ENCODE peak calls at places on chromosome 21, in seven cellular contexts. One of them, this sample, is unnamed.
A peak's percentile ranks its signal among the peaks of the same experiment; 100 is the strongest.

GRCh38 chr21:34513109-34513675 is 1.2 kb upstream of the KCNE1 start:
- DNase-seq in left ventricle myocardium inferior: no peak
- DNase-seq in fibroblast of pulmonary artery: peak; percentile 68
- DNase-seq in A549: no peak
- DNase-seq in hepatocyte: no peak
- DNase-seq in activated CD8-positive, alpha-beta T cell treated with anti-CD3 and anti-CD28 coated beads for 36 hours: no peak
- DNase-seq in right atrium auricular region: peak; percentile 53
- DNase-seq in this sample: no peak

GRCh38 chr21:36706951-36707762 is 8.2 kb downstream of the SIM2 start:
- DNase-seq in left ventricle myocardium inferior: no peak
- DNase-seq in fibroblast of pulmonary artery: peak; percentile 29
- DNase-seq in A549: no peak
- DNase-seq in hepatocyte: no peak
- DNase-seq in activated CD8-positive, alpha-beta T cell treated with anti-CD3 and anti-CD28 coated beads for 36 hours: no peak
- DNase-seq in right atrium auricular region: peak; percentile 55
- DNase-seq in this sample: peak; percentile 43

GRCh38 chr21:29664615-29665014 is 275.2 kb downstream of the GRIK1 start:
- DNase-seq in left ventricle myocardium inferior: no peak
- DNase-seq in fibroblast of pulmonary artery: no peak
- DNase-seq in A549: no peak
- DNase-seq in hepatocyte: no peak
- DNase-seq in activated CD8-positive, alpha-beta T cell treated with anti-CD3 and anti-CD28 coated beads for 36 hours: no peak
- DNase-seq in right atrium auricular region: no peak
- DNase-seq in this sample: no peak

GRCh38 chr21:34073749-34074282 is 438 bp downstream of the MRPS6 start:
- DNase-seq in left ventricle myocardium inferior: peak; percentile 42
- DNase-seq in fibroblast of pulmonary artery: peak; percentile 24
- DNase-seq in A549: no peak
- DNase-seq in hepatocyte: peak; percentile 74
- DNase-seq in activated CD8-positive, alpha-beta T cell treated with anti-CD3 and anti-CD28 coated beads for 36 hours: peak; percentile 13
- DNase-seq in right atrium auricular region: no peak
- DNase-seq in this sample: peak; percentile 75

GRCh38 chr21:18877932-18878331 is 474.3 kb upstream of the TMPRSS15 start:
- DNase-seq in left ventricle myocardium inferior: no peak
- DNase-seq in fibroblast of pulmonary artery: no peak
- DNase-seq in A549: no peak
- DNase-seq in hepatocyte: no peak
- DNase-seq in activated CD8-positive, alpha-beta T cell treated with anti-CD3 and anti-CD28 coated beads for 36 hours: no peak
- DNase-seq in right atrium auricular region: no peak
- DNase-seq in this sample: no peak

GRCh38 chr21:27244356-27244755 is 277.5 kb upstream of the ADAMTS5 start:
- DNase-seq in left ventricle myocardium inferior: no peak
- DNase-seq in fibroblast of pulmonary artery: no peak
- DNase-seq in A549: no peak
- DNase-seq in hepatocyte: no peak
- DNase-seq in activated CD8-positive, alpha-beta T cell treated with anti-CD3 and anti-CD28 coated beads for 36 hours: no peak
- DNase-seq in right atrium auricular region: no peak
- DNase-seq in this sample: no peak

GRCh38 chr21:20443558-20444155 is 554.6 kb upstream of the NCAM2 start:
- DNase-seq in left ventricle myocardium inferior: no peak
- DNase-seq in fibroblast of pulmonary artery: no peak
- DNase-seq in A549: peak; percentile 1
- DNase-seq in hepatocyte: peak; percentile 58
- DNase-seq in activated CD8-positive, alpha-beta T cell treated with anti-CD3 and anti-CD28 coated beads for 36 hours: no peak
- DNase-seq in right atrium auricular region: no peak
- DNase-seq in this sample: no peak

GRCh38 chr21:23950344-23950743 is 1656.9 kb downstream of the MRPL39 start:
- DNase-seq in left ventricle myocardium inferior: no peak
- DNase-seq in fibroblast of pulmonary artery: no peak
- DNase-seq in A549: no peak
- DNase-seq in hepatocyte: no peak
- DNase-seq in activated CD8-positive, alpha-beta T cell treated with anti-CD3 and anti-CD28 coated beads for 36 hours: no peak
- DNase-seq in right atrium auricular region: no peak
- DNase-seq in this sample: no peak

GRCh38 chr21:35077975-35078374 is 28.9 kb upstream of the RUNX1 start:
- DNase-seq in left ventricle myocardium inferior: no peak
- DNase-seq in fibroblast of pulmonary artery: no peak
- DNase-seq in A549: no peak
- DNase-seq in hepatocyte: no peak
- DNase-seq in activated CD8-positive, alpha-beta T cell treated with anti-CD3 and anti-CD28 coated beads for 36 hours: no peak
- DNase-seq in right atrium auricular region: no peak
- DNase-seq in this sample: no peak

GRCh38 chr21:21688877-21689276 is 690.7 kb downstream of the NCAM2 start:
- DNase-seq in left ventricle myocardium inferior: no peak
- DNase-seq in fibroblast of pulmonary artery: peak; percentile 55
- DNase-seq in A549: no peak
- DNase-seq in hepatocyte: peak; percentile 27
- DNase-seq in activated CD8-positive, alpha-beta T cell treated with anti-CD3 and anti-CD28 coated beads for 36 hours: peak; percentile 1
- DNase-seq in right atrium auricular region: no peak
- DNase-seq in this sample: no peak

GRCh38 chr21:30340714-30341573 is 3.5 kb upstream of the KRTAP27-1 start:
- DNase-seq in left ventricle myocardium inferior: no peak
- DNase-seq in fibroblast of pulmonary artery: peak; percentile 53
- DNase-seq in A549: peak; percentile 29
- DNase-seq in hepatocyte: peak; percentile 56
- DNase-seq in activated CD8-positive, alpha-beta T cell treated with anti-CD3 and anti-CD28 coated beads for 36 hours: peak; percentile 43
- DNase-seq in right atrium auricular region: no peak
- DNase-seq in this sample: peak; percentile 4

GRCh38 chr21:14706712-14707111 is 160.6 kb upstream of the SAMSN1 start:
- DNase-seq in left ventricle myocardium inferior: no peak
- DNase-seq in fibroblast of pulmonary artery: no peak
- DNase-seq in A549: no peak
- DNase-seq in hepatocyte: no peak
- DNase-seq in activated CD8-positive, alpha-beta T cell treated with anti-CD3 and anti-CD28 coated beads for 36 hours: no peak
- DNase-seq in right atrium auricular region: no peak
- DNase-seq in this sample: no peak

GRCh38 chr21:35556536-35556935 is 503.8 kb downstream of the SETD4 start:
- DNase-seq in left ventricle myocardium inferior: no peak
- DNase-seq in fibroblast of pulmonary artery: no peak
- DNase-seq in A549: no peak
- DNase-seq in hepatocyte: no peak
- DNase-seq in activated CD8-positive, alpha-beta T cell treated with anti-CD3 and anti-CD28 coated beads for 36 hours: no peak
- DNase-seq in right atrium auricular region: no peak
- DNase-seq in this sample: no peak

GRCh38 chr21:35521293-35521692 is 472.2 kb upstream of the RUNX1 start:
- DNase-seq in left ventricle myocardium inferior: no peak
- DNase-seq in fibroblast of pulmonary artery: no peak
- DNase-seq in A549: no peak
- DNase-seq in hepatocyte: no peak
- DNase-seq in activated CD8-positive, alpha-beta T cell treated with anti-CD3 and anti-CD28 coated beads for 36 hours: no peak
- DNase-seq in right atrium auricular region: no peak
- DNase-seq in this sample: no peak

GRCh38 chr21:22200378-22201092 is 1202.3 kb downstream of the NCAM2 start:
- DNase-seq in left ventricle myocardium inferior: no peak
- DNase-seq in fibroblast of pulmonary artery: peak; percentile 4
- DNase-seq in A549: no peak
- DNase-seq in hepatocyte: peak; percentile 10
- DNase-seq in activated CD8-positive, alpha-beta T cell treated with anti-CD3 and anti-CD28 coated beads for 36 hours: no peak
- DNase-seq in right atrium auricular region: no peak
- DNase-seq in this sample: no peak

GRCh38 chr21:17679002-17679600 is 66.4 kb upstream of the BTG3 start:
- DNase-seq in left ventricle myocardium inferior: no peak
- DNase-seq in fibroblast of pulmonary artery: peak; percentile 86
- DNase-seq in A549: peak; percentile 56
- DNase-seq in hepatocyte: peak; percentile 70
- DNase-seq in activated CD8-positive, alpha-beta T cell treated with anti-CD3 and anti-CD28 coated beads for 36 hours: peak; percentile 15
- DNase-seq in right atrium auricular region: no peak
- DNase-seq in this sample: peak; percentile 65

GRCh38 chr21:45989355-45990048 is 7.9 kb downstream of the COL6A1 start:
- DNase-seq in left ventricle myocardium inferior: peak; percentile 15
- DNase-seq in fibroblast of pulmonary artery: no peak
- DNase-seq in A549: no peak
- DNase-seq in hepatocyte: no peak
- DNase-seq in activated CD8-positive, alpha-beta T cell treated with anti-CD3 and anti-CD28 coated beads for 36 hours: peak; percentile 1
- DNase-seq in right atrium auricular region: peak; percentile 52
- DNase-seq in this sample: no peak

GRCh38 chr21:27505516-27505915 is 538.6 kb upstream of the ADAMTS5 start:
- DNase-seq in left ventricle myocardium inferior: no peak
- DNase-seq in fibroblast of pulmonary artery: peak; percentile 49
- DNase-seq in A549: no peak
- DNase-seq in hepatocyte: no peak
- DNase-seq in activated CD8-positive, alpha-beta T cell treated with anti-CD3 and anti-CD28 coated beads for 36 hours: no peak
- DNase-seq in right atrium auricular region: no peak
- DNase-seq in this sample: no peak

GRCh38 chr21:25560151-25560783 is 47.0 kb downstream of the MRPL39 start:
- DNase-seq in left ventricle myocardium inferior: no peak
- DNase-seq in fibroblast of pulmonary artery: peak; percentile 23
- DNase-seq in A549: no peak
- DNase-seq in hepatocyte: no peak
- DNase-seq in activated CD8-positive, alpha-beta T cell treated with anti-CD3 and anti-CD28 coated beads for 36 hours: peak; percentile 26
- DNase-seq in right atrium auricular region: no peak
- DNase-seq in this sample: no peak
- TF ChIP-seq CTCF in left ventricle myocardium inferior: no peak
- TF ChIP-seq CTCF in fibroblast of pulmonary artery: no peak
- TF ChIP-seq CTCF in A549: no peak
- TF ChIP-seq CTCF in hepatocyte: no peak
- TF ChIP-seq CTCF in activated CD8-positive, alpha-beta T cell treated with anti-CD3 and anti-CD28 coated beads for 36 hours: no peak
- TF ChIP-seq CTCF in right atrium auricular region: no peak
- TF ChIP-seq CTCF in this sample: no peak

GRCh38 chr21:41768371-41769042 is 1.7 kb upstream of the RIPK4 start:
- DNase-seq in left ventricle myocardium inferior: no peak
- DNase-seq in fibroblast of pulmonary artery: peak; percentile 53
- DNase-seq in A549: peak; percentile 80
- DNase-seq in hepatocyte: peak; percentile 93
- DNase-seq in activated CD8-positive, alpha-beta T cell treated with anti-CD3 and anti-CD28 coated beads for 36 hours: peak; percentile 36
- DNase-seq in right atrium auricular region: no peak
- DNase-seq in this sample: no peak
- TF ChIP-seq CTCF in left ventricle myocardium inferior: no peak
- TF ChIP-seq CTCF in fibroblast of pulmonary artery: peak; percentile 40
- TF ChIP-seq CTCF in A549: peak; percentile 35
- TF ChIP-seq CTCF in hepatocyte: peak; percentile 46
- TF ChIP-seq CTCF in activated CD8-positive, alpha-beta T cell treated with anti-CD3 and anti-CD28 coated beads for 36 hours: no peak
- TF ChIP-seq CTCF in right atrium auricular region: peak; percentile 35
- TF ChIP-seq CTCF in this sample: no peak

GRCh38 chr21:38361324-38361723 is 104.5 kb downstream of the KCNJ15 start:
- DNase-seq in left ventricle myocardium inferior: no peak
- DNase-seq in fibroblast of pulmonary artery: no peak
- DNase-seq in A549: no peak
- DNase-seq in hepatocyte: no peak
- DNase-seq in activated CD8-positive, alpha-beta T cell treated with anti-CD3 and anti-CD28 coated beads for 36 hours: no peak
- DNase-seq in right atrium auricular region: peak; percentile 36
- DNase-seq in this sample: no peak
- TF ChIP-seq CTCF in left ventricle myocardium inferior: no peak
- TF ChIP-seq CTCF in fibroblast of pulmonary artery: no peak
- TF ChIP-seq CTCF in A549: no peak
- TF ChIP-seq CTCF in hepatocyte: no peak
- TF ChIP-seq CTCF in activated CD8-positive, alpha-beta T cell treated with anti-CD3 and anti-CD28 coated beads for 36 hours: no peak
- TF ChIP-seq CTCF in right atrium auricular region: no peak
- TF ChIP-seq CTCF in this sample: no peak

GRCh38 chr21:39788383-39788782 is 43.4 kb downstream of the IGSF5 start:
- DNase-seq in left ventricle myocardium inferior: peak; percentile 72
- DNase-seq in fibroblast of pulmonary artery: peak; percentile 50
- DNase-seq in A549: peak; percentile 72
- DNase-seq in hepatocyte: peak; percentile 92
- DNase-seq in activated CD8-positive, alpha-beta T cell treated with anti-CD3 and anti-CD28 coated beads for 36 hours: no peak
- DNase-seq in right atrium auricular region: peak; percentile 85
- DNase-seq in this sample: no peak
- TF ChIP-seq CTCF in left ventricle myocardium inferior: peak; percentile 84
- TF ChIP-seq CTCF in fibroblast of pulmonary artery: peak; percentile 42
- TF ChIP-seq CTCF in A549: peak; percentile 64
- TF ChIP-seq CTCF in hepatocyte: peak; percentile 99
- TF ChIP-seq CTCF in activated CD8-positive, alpha-beta T cell treated with anti-CD3 and anti-CD28 coated beads for 36 hours: no peak
- TF ChIP-seq CTCF in right atrium auricular region: peak; percentile 88
- TF ChIP-seq CTCF in this sample: no peak

GRCh38 chr21:33032434-33033047 is 6.8 kb downstream of the OLIG2 start:
- DNase-seq in left ventricle myocardium inferior: no peak
- DNase-seq in fibroblast of pulmonary artery: no peak
- DNase-seq in A549: no peak
- DNase-seq in hepatocyte: no peak
- DNase-seq in activated CD8-positive, alpha-beta T cell treated with anti-CD3 and anti-CD28 coated beads for 36 hours: no peak
- DNase-seq in right atrium auricular region: no peak
- DNase-seq in this sample: peak; percentile 31
- TF ChIP-seq CTCF in left ventricle myocardium inferior: no peak
- TF ChIP-seq CTCF in fibroblast of pulmonary artery: no peak
- TF ChIP-seq CTCF in A549: no peak
- TF ChIP-seq CTCF in hepatocyte: no peak
- TF ChIP-seq CTCF in activated CD8-positive, alpha-beta T cell treated with anti-CD3 and anti-CD28 coated beads for 36 hours: no peak
- TF ChIP-seq CTCF in right atrium auricular region: no peak
- TF ChIP-seq CTCF in this sample: no peak

DNA sequence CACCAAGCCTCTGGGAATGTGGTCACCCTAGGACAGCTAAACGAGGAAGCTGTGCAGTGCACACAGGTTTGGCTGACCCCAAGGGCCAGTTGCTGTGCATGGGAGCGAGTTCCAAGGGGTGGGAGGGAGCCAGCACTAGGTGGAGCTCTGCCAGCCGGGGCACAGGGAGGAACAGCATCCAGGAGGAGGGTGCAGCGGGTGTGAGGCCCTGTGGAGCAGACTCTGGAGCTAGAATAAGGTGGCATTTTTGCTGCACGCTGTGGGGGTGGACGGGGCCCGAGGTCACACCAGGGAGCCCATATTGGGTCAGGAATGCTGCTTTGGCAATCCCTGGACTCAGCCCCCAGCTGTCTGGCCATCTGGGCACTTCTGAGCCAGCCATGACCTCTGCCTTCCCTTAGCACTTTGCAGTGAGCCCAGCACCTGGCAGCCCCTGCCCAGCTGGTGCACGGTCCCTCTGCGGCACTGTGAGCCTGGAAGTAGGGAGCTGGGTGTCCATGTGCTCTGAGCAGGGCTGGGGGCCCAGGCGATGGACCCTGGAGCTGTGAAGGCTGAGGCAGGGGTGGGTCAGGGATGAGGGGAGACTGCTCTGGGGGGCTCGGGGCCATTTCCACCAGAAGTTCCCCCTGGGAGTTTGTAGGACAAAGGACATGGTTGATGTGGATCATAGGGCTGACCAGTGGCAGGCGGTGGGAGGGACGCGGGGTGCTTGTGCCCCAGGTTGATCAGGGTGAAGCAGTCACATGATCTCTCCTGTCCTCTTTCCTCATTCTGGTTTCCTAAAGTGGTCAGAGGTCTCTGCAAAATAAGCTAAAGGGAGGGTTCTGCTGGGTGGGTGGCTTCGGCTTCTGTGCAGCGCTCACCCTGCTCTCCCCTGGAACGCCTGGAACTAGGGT is 8.9 kb downstream of the PDXK start:
- DNase-seq in left ventricle myocardium inferior: peak; percentile 64
- DNase-seq in fibroblast of pulmonary artery: no peak
- DNase-seq in A549: peak; percentile 65
- DNase-seq in hepatocyte: no peak
- DNase-seq in activated CD8-positive, alpha-beta T cell treated with anti-CD3 and anti-CD28 coated beads for 36 hours: peak; percentile 11
- DNase-seq in right atrium auricular region: no peak
- DNase-seq in this sample: no peak
- TF ChIP-seq CTCF in left ventricle myocardium inferior: peak; percentile 14
- TF ChIP-seq CTCF in fibroblast of pulmonary artery: no peak
- TF ChIP-seq CTCF in A549: peak; percentile 35
- TF ChIP-seq CTCF in hepatocyte: no peak
- TF ChIP-seq CTCF in activated CD8-positive, alpha-beta T cell treated with anti-CD3 and anti-CD28 coated beads for 36 hours: no peak
- TF ChIP-seq CTCF in right atrium auricular region: no peak
- TF ChIP-seq CTCF in this sample: no peak

DNA sequence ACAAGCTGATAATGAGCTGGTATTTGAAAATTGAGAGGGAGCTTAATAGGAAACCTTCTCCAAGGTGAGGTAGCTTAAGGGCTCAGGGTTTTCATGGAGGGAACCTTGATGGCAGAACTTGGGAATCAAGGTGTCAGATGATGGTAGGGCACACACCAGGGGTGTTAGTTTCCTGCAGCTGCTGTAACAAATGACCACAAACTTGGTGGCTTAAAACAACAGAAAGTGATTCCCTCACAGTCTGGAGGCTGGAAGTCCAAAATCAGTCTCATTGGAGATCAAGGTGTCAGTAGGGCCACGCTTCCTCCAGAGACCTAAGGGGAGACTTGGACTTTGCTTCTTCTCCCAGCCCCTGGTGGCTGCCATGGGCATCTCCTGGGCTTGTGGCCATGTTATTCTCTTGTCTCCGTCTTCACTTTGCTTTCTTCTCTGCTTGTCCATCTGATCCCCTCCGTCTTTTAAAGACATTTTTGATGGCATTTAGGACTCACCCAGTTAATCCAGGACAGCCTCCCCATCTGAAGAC is 45.5 kb downstream of the HUNK start:
- DNase-seq in left ventricle myocardium inferior: no peak
- DNase-seq in fibroblast of pulmonary artery: no peak
- DNase-seq in A549: no peak
- DNase-seq in hepatocyte: no peak
- DNase-seq in activated CD8-positive, alpha-beta T cell treated with anti-CD3 and anti-CD28 coated beads for 36 hours: no peak
- DNase-seq in right atrium auricular region: no peak
- DNase-seq in this sample: no peak
- TF ChIP-seq CTCF in left ventricle myocardium inferior: no peak
- TF ChIP-seq CTCF in fibroblast of pulmonary artery: no peak
- TF ChIP-seq CTCF in A549: no peak
- TF ChIP-seq CTCF in hepatocyte: no peak
- TF ChIP-seq CTCF in activated CD8-positive, alpha-beta T cell treated with anti-CD3 and anti-CD28 coated beads for 36 hours: no peak
- TF ChIP-seq CTCF in right atrium auricular region: no peak
- TF ChIP-seq CTCF in this sample: no peak

This sample was measured in GM20000.